ENCODE peak calls at places on chromosomes 6 and 20, in ten cellular contexts. K is fibroblast of the aortic adventitia; H is transverse colon; W is activated CD8-positive, alpha-beta memory T cell treated with anti-CD3 and anti-CD28 coated beads for 1 hour; I is WTC11; P is NCI-H1105; Z is nephron progenitor cell; E is A549; R is HS-27A; G is astrocyte of the spinal cord. V is an unnamed sample.

GRCh38 chr6:26028753-26029569 is 58.3 kb upstream of the HFE start:
- DNase-seq in P (no peak), E (peak), K (no peak), R (no peak), W (no peak), I (peak), G (peak), Z (no peak), H (no peak), V (no peak)

GRCh38 chr6:579339-579738 is 77.6 kb downstream of the HUS1B start:
- DNase-seq in H (no peak), R (no peak), I (no peak), K (peak), G (peak), Z (no peak), W (no peak), E (peak), P (no peak), V (peak)

GRCh38 chr20:7610681-7611080 is 329.6 kb downstream of the HAO1 start:
- DNase-seq in G (no peak), Z (no peak), K (no peak), W (no peak), E (no peak), H (no peak), P (no peak), I (no peak), R (no peak), V (no peak)

GRCh38 chr6:109718991-109719390 is 27.9 kb downstream of the FIG4 start:
- DNase-seq in E (no peak), G (no peak), H (no peak), Z (no peak), R (no peak), P (no peak), W (no peak), I (no peak), K (no peak), V (no peak)

GRCh38 chr6:132443206-132443605 is 41.9 kb upstream of the MOXD1 start:
- DNase-seq in I (no peak), H (no peak), E (peak), R (no peak), Z (no peak), G (peak), P (no peak), W (no peak), K (no peak), V (no peak)

GRCh38 chr6:158468666-158469065 is 91.2 kb upstream of the TMEM181 start:
- DNase-seq in R (no peak), E (peak), Z (no peak), G (no peak), H (peak), I (no peak), W (no peak), K (no peak), P (peak), V (no peak)

GRCh38 chr20:13028001-13028400 is 19.2 kb downstream of the SPTLC3 start:
- DNase-seq in G (peak), Z (no peak), I (no peak), W (no peak), R (no peak), H (no peak), K (peak), E (no peak), P (no peak), V (no peak)

GRCh38 chr20:33668087-33668790 is 1.5 kb downstream of the ACTL10 start:
- DNase-seq in E (peak), R (no peak), K (no peak), H (no peak), I (peak), P (peak), G (peak), W (no peak), Z (peak), V (peak)

GRCh38 chr6:68639826-68640505 is 4.9 kb downstream of the ADGRB3 start:
- DNase-seq in Z (no peak), E (no peak), K (no peak), G (no peak), P (no peak), H (no peak), R (no peak), I (no peak), W (no peak), V (no peak)

GRCh38 chr6:31969712-31970603 is 2.0 kb downstream of the DXO start:
- DNase-seq in W (no peak), P (no peak), Z (no peak), K (peak), E (no peak), H (no peak), I (no peak), R (no peak), G (no peak), V (no peak)

GRCh38 chr20:11918280-11918952 is 723 bp downstream of the BTBD3 start:
- DNase-seq in G (peak), E (no peak), P (no peak), R (no peak), Z (no peak), H (no peak), I (no peak), W (no peak), K (peak), V (no peak)

GRCh38 chr6:8785223-8785622 is 349.9 kb upstream of the SLC35B3 start:
- DNase-seq in H (no peak), Z (no peak), W (no peak), E (no peak), K (no peak), R (no peak), P (no peak), G (no peak), I (no peak), V (no peak)

GRCh38 chr6:42166444-42167141 is 6.6 kb upstream of the GUCA1A start:
- DNase-seq in P (peak), W (peak), E (peak), H (peak), K (peak), R (peak), Z (peak), G (peak), I (peak), V (peak)

GRCh38 chr20:31820228-31820627 is 1.1 kb downstream of the MYLK2 start:
- DNase-seq in Z (no peak), K (no peak), R (no peak), E (no peak), H (no peak), G (no peak), I (no peak), W (no peak), P (no peak), V (no peak)

GRCh38 chr20:1001981-1002681 is at the start of gene RSPO4:
- DNase-seq in I (peak), G (no peak), W (no peak), P (peak), E (no peak), Z (peak), H (no peak), R (no peak), K (no peak), V (no peak)

GRCh38 chr6:170091639-170092579 is 199.0 kb downstream of the DLL1 start:
- DNase-seq in P (no peak), G (no peak), K (no peak), Z (no peak), R (no peak), I (peak), W (no peak), H (no peak), E (no peak), V (no peak)

GRCh38 chr6:110690916-110691315 is 124.4 kb downstream of the CDK19 start:
- DNase-seq in W (no peak), P (no peak), H (no peak), I (no peak), R (no peak), K (no peak), E (no peak), Z (no peak), G (no peak), V (no peak)

GRCh38 chr6:74256387-74257180 is 560.6 kb downstream of the CD109 start:
- DNase-seq in E (no peak), G (no peak), I (no peak), P (no peak), R (no peak), H (no peak), Z (no peak), W (no peak), K (no peak), V (no peak)

GRCh38 chr20:61850457-61850856 is 215.2 kb downstream of the TAF4 start:
- DNase-seq in G (no peak), Z (no peak), K (no peak), R (no peak), E (no peak), W (no peak), P (no peak), I (no peak), H (no peak), V (no peak)

GRCh38 chr6:7542878-7543394 is 1.5 kb downstream of the DSP start:
- DNase-seq in W (no peak), R (no peak), K (peak), G (peak), Z (peak), I (peak), H (peak), P (peak), E (peak), V (peak)

GRCh38 chr6:107323133-107323785 is 136.1 kb downstream of the PDSS2 start:
- DNase-seq in Z (no peak), P (no peak), R (no peak), G (peak), E (no peak), I (no peak), W (no peak), H (no peak), K (no peak), V (no peak)

GRCh38 chr6:126529605-126530004 is 189.7 kb downstream of the CENPW start:
- DNase-seq in W (no peak), I (no peak), H (no peak), G (no peak), E (peak), P (no peak), R (no peak), Z (no peak), K (no peak), V (no peak)

GRCh38 chr20:31713312-31714049 is 9.2 kb downstream of the BCL2L1 start:
- DNase-seq in P (no peak), I (no peak), K (peak), R (peak), W (no peak), H (peak), G (peak), E (peak), Z (no peak), V (no peak)

GRCh38 chr20:50111120-50111828 is 1.7 kb downstream of the UBE2V1 start:
- DNase-seq in E (no peak), P (no peak), K (peak), H (no peak), R (no peak), Z (no peak), W (no peak), I (no peak), G (peak), V (no peak)

GRCh38 chr20:33209789-33210188 is 7.4 kb upstream of the BPIFA3 start:
- DNase-seq in G (peak), E (peak), K (peak), P (no peak), Z (peak), W (no peak), H (peak), R (peak), I (peak), V (peak)

GRCh38 chr20:57659131-57659788 is 39.0 kb upstream of the ZBP1 start:
- DNase-seq in R (no peak), G (no peak), E (no peak), H (peak), W (no peak), Z (no peak), P (no peak), I (peak), K (no peak), V (no peak)

GRCh38 chr20:45406260-45407066 is 1.6 kb upstream of the DBNDD2 start:
- DNase-seq in Z (peak), K (peak), W (no peak), G (peak), E (peak), I (peak), P (peak), H (peak), R (no peak), V (peak)

GRCh38 chr6:111841822-111842221 is 31.4 kb downstream of the FYN start:
- DNase-seq in R (peak), E (no peak), W (no peak), I (no peak), G (peak), Z (no peak), H (peak), P (no peak), K (peak), V (no peak)

GRCh38 chr6:108737594-108738546 is 110.4 kb upstream of the ARMC2 start:
- DNase-seq in R (peak), W (no peak), H (peak), E (peak), I (no peak), Z (no peak), P (no peak), K (peak), G (peak), V (no peak)

GRCh38 chr20:62830251-62830650 is 13.4 kb downstream of the COL9A3 start:
- DNase-seq in I (no peak), E (no peak), K (no peak), W (no peak), Z (no peak), H (no peak), R (no peak), G (no peak), P (no peak), V (no peak)

GRCh38 chr20:31572042-31572700 is 32.9 kb upstream of the ID1 start:
- DNase-seq in W (no peak), K (no peak), Z (no peak), R (no peak), H (no peak), E (no peak), I (no peak), G (no peak), P (no peak), V (no peak)

GRCh38 chr6:30782425-30783014 is 38.2 kb upstream of the IER3 start:
- DNase-seq in W (no peak), R (no peak), Z (no peak), E (peak), K (peak), P (no peak), G (peak), I (no peak), H (no peak), V (no peak)